ENCODE peak calls at places on chromosomes 5 and 9, in four cellular contexts. W is HL-60, F is GM12878, H is K562. R is an unnamed sample.

GRCh38 chr9:128163027-128163515 is 3.0 kb downstream of the BBLN start:
- DNase-seq in W (no peak), H (no peak), F (no peak), R (no peak)

GRCh38 chr5:159874308-159874707 is 42.0 kb upstream of the ADRA1B start:
- DNase-seq in H (no peak), F (no peak), W (no peak), R (no peak)

GRCh38 chr5:78369680-78370079 is 9.3 kb downstream of the SCAMP1 start:
- DNase-seq in F (no peak), W (no peak), H (no peak), R (no peak)

GRCh38 chr9:78811562-78812276 is 514.8 kb downstream of the PSAT1 start:
- DNase-seq in H (no peak), W (no peak), F (no peak), R (no peak)

GRCh38 chr9:16809912-16810610 is 60.4 kb downstream of the BNC2 start:
- DNase-seq in H (no peak), F (no peak), W (no peak), R (no peak)

GRCh38 chr9:88521308-88521707 is 13.7 kb upstream of the NXNL2 start:
- DNase-seq in W (peak; percentile 53), F (no peak), H (no peak), R (no peak)

GRCh38 chr5:14946813-14947640 is 75.4 kb upstream of the ANKH start:
- DNase-seq in H (no peak), W (no peak), F (peak; percentile 15), R (no peak)

GRCh38 chr5:150320048-150320555 is 17.4 kb upstream of the ARSI start:
- DNase-seq in H (no peak), F (no peak), W (no peak), R (no peak)

GRCh38 chr5:132510076-132510475 is 19.5 kb upstream of the IRF1 start:
- DNase-seq in W (no peak), H (no peak), F (no peak), R (no peak)

GRCh38 chr5:43137326-43137725 is 16.6 kb downstream of the ZNF131 start:
- DNase-seq in W (no peak), F (no peak), H (no peak), R (no peak)

GRCh38 chr5:109619024-109619460 is 70.7 kb upstream of the MAN2A1 start:
- DNase-seq in F (no peak), H (no peak), W (peak; percentile 52), R (no peak)

GRCh38 chr5:80625230-80625629 is 29.2 kb upstream of the MSH3 start:
- DNase-seq in H (no peak), F (no peak), W (no peak), R (no peak)

GRCh38 chr5:78002690-78003089 is 226.6 kb upstream of the TBCA start:
- DNase-seq in W (no peak), F (no peak), H (no peak), R (no peak)

GRCh38 chr5:101904736-101905135 is 391.3 kb downstream of the SLCO4C1 start:
- DNase-seq in W (no peak), F (no peak), H (no peak), R (no peak)

GRCh38 chr9:69936427-69936826 is 107.2 kb upstream of the MAMDC2 start:
- DNase-seq in W (no peak), F (no peak), H (peak; percentile 8), R (no peak)

GRCh38 chr5:61949680-61950435 is 356.1 kb upstream of the KIF2A start:
- DNase-seq in W (no peak), H (no peak), F (no peak), R (no peak)

GRCh38 chr9:123451011-123451410 is 95.0 kb downstream of the CRB2 start:
- DNase-seq in H (no peak), W (no peak), F (no peak), R (no peak)

GRCh38 chr9:121269030-121269887 is 1.3 kb downstream of the GSN start:
- DNase-seq in W (no peak), H (no peak), F (no peak), R (no peak)

GRCh38 chr9:138060365-138060764 is 182.8 kb downstream of the CACNA1B start:
- DNase-seq in H (no peak), W (no peak), F (no peak), R (no peak)

GRCh38 chr5:39578887-39579497 is 154.2 kb upstream of the DAB2 start:
- DNase-seq in F (no peak), W (no peak), H (no peak), R (no peak)

GRCh38 chr9:131411719-131412681 is 18.1 kb downstream of the PRRC2B start:
- DNase-seq in H (no peak), W (no peak), F (no peak), R (no peak)

GRCh38 chr5:132209131-132209530 is 18.5 kb downstream of the P4HA2 start:
- DNase-seq in F (no peak), W (no peak), H (no peak), R (no peak)

GRCh38 chr5:169655353-169655752 is 18.3 kb downstream of the DOCK2 start:
- DNase-seq in F (no peak), H (no peak), W (no peak), R (no peak)

GRCh38 chr9:27749838-27750237 is 176.6 kb upstream of the C9orf72 start:
- DNase-seq in H (no peak), F (no peak), W (no peak), R (no peak)

GRCh38 chr9:23766613-23767012 is 59.4 kb downstream of the ELAVL2 start:
- DNase-seq in H (no peak), W (no peak), F (no peak), R (no peak)

GRCh38 chr5:106454651-106455415 is 1215.9 kb downstream of the EFNA5 start:
- DNase-seq in H (no peak), W (no peak), F (no peak), R (no peak)

GRCh38 chr9:131096490-131097258 is at the start of gene AIF1L:
- DNase-seq in F (no peak), H (peak; percentile 99), W (no peak), R (peak; percentile 43)

GRCh38 chr5:92401492-92401891 is 1018.4 kb upstream of the ARRDC3 start:
- DNase-seq in H (no peak), F (no peak), W (no peak), R (no peak)

GRCh38 chr5:124755565-124755964 is 9.1 kb upstream of the ZNF608 start:
- DNase-seq in W (no peak), H (peak; percentile 70), F (no peak), R (no peak)

GRCh38 chr5:88665750-88666215 is 217.2 kb downstream of the MEF2C start:
- DNase-seq in W (no peak), H (no peak), F (no peak), R (no peak)

GRCh38 chr5:36416605-36417004 is 114.9 kb upstream of the RANBP3L start:
- DNase-seq in H (no peak), F (no peak), W (no peak), R (no peak)

GRCh38 chr9:111622626-111623025 is 8.5 kb upstream of the DNAJC25 start:
- DNase-seq in F (no peak), H (no peak), W (no peak), R (no peak)
- TF ChIP-seq SPI1 in F (no peak), H (no peak), W (no peak), R (no peak)

GRCh38 chr9:86747711-86748110 is 199.6 kb downstream of the GAS1 start:
- DNase-seq in F (no peak), W (no peak), H (no peak), R (no peak)
- TF ChIP-seq SPI1 in F (no peak), W (no peak), H (no peak), R (no peak)

DNA sequence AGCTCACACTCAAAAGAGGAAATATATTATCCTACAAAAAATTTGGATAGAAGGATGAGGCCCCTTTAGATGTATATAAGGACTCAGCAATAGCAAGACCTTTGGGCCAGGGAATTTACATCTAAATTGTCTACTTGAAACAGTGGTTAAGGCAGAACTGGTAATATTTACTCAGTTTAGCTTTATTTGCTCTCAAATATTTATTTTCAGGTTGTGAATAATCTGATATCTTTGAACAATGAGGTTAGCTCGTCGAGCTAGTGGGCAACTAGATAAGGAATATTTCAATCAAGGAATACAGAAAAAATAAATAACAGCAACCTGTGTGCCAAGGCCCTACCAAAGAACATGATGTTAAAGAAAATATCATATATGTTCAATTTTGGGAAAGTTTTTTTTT is 966.3 kb downstream of the DTWD2 start:
- DNase-seq in F (no peak), W (no peak), H (no peak), R (no peak)
- TF ChIP-seq SPI1 in F (no peak), W (no peak), H (no peak), R (no peak)

GRCh38 chr5:177084175-177084574 is 2.5 kb upstream of the FGFR4 start:
- DNase-seq in H (no peak), F (no peak), W (no peak), R (no peak)

GRCh38 chr5:177086918-177087706 is 397 bp downstream of the FGFR4 start:
- DNase-seq in W (peak; percentile 22), F (peak; percentile 19), H (peak; percentile 93), R (peak; percentile 85)

GRCh38 chr5:177089146-177089545 is 2.4 kb downstream of the FGFR4 start:
- DNase-seq in W (no peak), F (no peak), H (no peak), R (no peak)

GRCh38 chr5:177087707-177088005 is 941 bp downstream of the FGFR4 start:
- DNase-seq in H (no peak), F (no peak), W (no peak), R (no peak)

GRCh38 chr5:177085985-177086917 is at the start of gene FGFR4:
- DNase-seq in W (peak; percentile 5), H (peak; percentile 99), F (peak; percentile 12), R (peak; percentile 90)
- TF ChIP-seq SPI1 in W (no peak), H (no peak), F (no peak), R (no peak)

R was measured in GM12891.